ENCODE peak calls at places on chromosomes 11 and 22, in four cellular contexts. L is T-helper 1 cell; I is stimulated activated CD4-positive, alpha-beta T cell treated with anti-CD3 and anti-CD28 coated beads, Interleukin-2, amount 100 ng/mL, for 48 hours; E is C1 segment of cervical spinal cord. H is an unnamed sample.

GRCh38 chr11:57273448-57274058 is 36.5 kb upstream of the APLNR start:
- DNase-seq in L (no peak), I (no peak), E (no peak), H (no peak)

GRCh38 chr11:85301895-85302678 is 325.1 kb downstream of the DLG2 start:
- DNase-seq in L (no peak), I (no peak), E (no peak), H (no peak)

GRCh38 chr11:16814410-16815046 is 76.1 kb downstream of the C11orf58 start:
- DNase-seq in L (no peak), I (no peak), E (no peak), H (no peak)

GRCh38 chr11:10878408-10879214 is 20.8 kb upstream of the ZBED5 start:
- DNase-seq in L (no peak), I (no peak), E (no peak), H (no peak)

GRCh38 chr11:7651700-7652099 is 21.6 kb downstream of the CYB5R2 start:
- DNase-seq in L (no peak), I (no peak), E (peak; percentile 38), H (no peak)

GRCh38 chr22:40703731-40704130 is 24.4 kb downstream of the MCHR1 start:
- DNase-seq in L (no peak), I (no peak), E (no peak), H (no peak)

GRCh38 chr22:29157759-29158535 is 47.7 kb upstream of the EMID1 start:
- DNase-seq in L (no peak), I (no peak), E (no peak), H (no peak)

GRCh38 chr11:63944987-63945386 is 6.2 kb downstream of the NAA40 start:
- DNase-seq in L (no peak), I (no peak), E (no peak), H (no peak)

GRCh38 chr11:45748801-45749200 is 56.1 kb upstream of the SLC35C1 start:
- DNase-seq in L (no peak), I (no peak), E (no peak), H (no peak)

GRCh38 chr11:12113294-12113693 is 2.9 kb downstream of the MICAL2 start:
- DNase-seq in L (no peak), I (no peak), E (no peak), H (no peak)

GRCh38 chr11:20000393-20001134 is 159.7 kb downstream of the DBX1 start:
- DNase-seq in L (no peak), I (no peak), E (no peak), H (no peak)

GRCh38 chr22:39471421-39472141 is 14.8 kb downstream of the MGAT3 start:
- DNase-seq in L (no peak), I (no peak), E (no peak), H (no peak)

GRCh38 chr11:57103899-57104605 is 77.7 kb upstream of the LRRC55 start:
- DNase-seq in L (no peak), I (no peak), E (no peak), H (no peak)

GRCh38 chr22:44256860-44257560 is 55.7 kb downstream of the SHISAL1 start:
- DNase-seq in L (no peak), I (no peak), E (no peak), H (peak; percentile 3)

H was measured in progenitor cell of endocrine pancreas.